ENCODE peak calls at places on chromosomes 6 and 20, in six cellular contexts. One of them, this sample, is unnamed.

GRCh38 chr6:97591955-97592354 is 308.9 kb upstream of the MMS22L start:
- DNase-seq in CD8-positive, alpha-beta T cell: no peak
- DNase-seq in epithelial cell of esophagus: no peak
- DNase-seq in WTC11: peak
- DNase-seq in heart right ventricle: no peak
- DNase-seq in GM12878: no peak
- DNase-seq in this sample: no peak

GRCh38 chr6:134482585-134483346 is 164.9 kb upstream of the SGK1 start:
- DNase-seq in CD8-positive, alpha-beta T cell: no peak
- DNase-seq in epithelial cell of esophagus: no peak
- DNase-seq in WTC11: no peak
- DNase-seq in heart right ventricle: peak
- DNase-seq in GM12878: no peak
- DNase-seq in this sample: no peak

GRCh38 chr6:169589293-169589692 is 112.5 kb downstream of the WDR27 start:
- DNase-seq in CD8-positive, alpha-beta T cell: no peak
- DNase-seq in epithelial cell of esophagus: peak
- DNase-seq in WTC11: no peak
- DNase-seq in heart right ventricle: no peak
- DNase-seq in GM12878: no peak
- DNase-seq in this sample: no peak

GRCh38 chr6:85756982-85757381 is 114.3 kb upstream of the SYNCRIP start:
- DNase-seq in CD8-positive, alpha-beta T cell: no peak
- DNase-seq in epithelial cell of esophagus: peak
- DNase-seq in WTC11: no peak
- DNase-seq in heart right ventricle: no peak
- DNase-seq in GM12878: no peak
- DNase-seq in this sample: no peak

GRCh38 chr20:56808732-56809131 is 179.6 kb downstream of the TFAP2C start:
- DNase-seq in CD8-positive, alpha-beta T cell: no peak
- DNase-seq in epithelial cell of esophagus: peak
- DNase-seq in WTC11: no peak
- DNase-seq in heart right ventricle: no peak
- DNase-seq in GM12878: no peak
- DNase-seq in this sample: no peak

GRCh38 chr20:53080969-53081871 is 109.1 kb downstream of the TSHZ2 start:
- DNase-seq in CD8-positive, alpha-beta T cell: no peak
- DNase-seq in epithelial cell of esophagus: peak
- DNase-seq in WTC11: no peak
- DNase-seq in heart right ventricle: no peak
- DNase-seq in GM12878: no peak
- DNase-seq in this sample: no peak

GRCh38 chr6:1201547-1202200 is 110.2 kb upstream of the FOXQ1 start:
- DNase-seq in CD8-positive, alpha-beta T cell: no peak
- DNase-seq in epithelial cell of esophagus: no peak
- DNase-seq in WTC11: no peak
- DNase-seq in heart right ventricle: no peak
- DNase-seq in GM12878: no peak
- DNase-seq in this sample: no peak

GRCh38 chr6:63572733-63573139 is 456 bp downstream of the LOC128125822 start:
- DNase-seq in CD8-positive, alpha-beta T cell: no peak
- DNase-seq in epithelial cell of esophagus: no peak
- DNase-seq in WTC11: no peak
- DNase-seq in heart right ventricle: no peak
- DNase-seq in GM12878: no peak
- DNase-seq in this sample: peak

GRCh38 chr6:154157082-154157481 is 118.0 kb downstream of the OPRM1 start:
- DNase-seq in CD8-positive, alpha-beta T cell: no peak
- DNase-seq in epithelial cell of esophagus: no peak
- DNase-seq in WTC11: no peak
- DNase-seq in heart right ventricle: no peak
- DNase-seq in GM12878: no peak
- DNase-seq in this sample: peak

GRCh38 chr20:49699200-49699992 is 14.3 kb downstream of the B4GALT5 start:
- DNase-seq in CD8-positive, alpha-beta T cell: no peak
- DNase-seq in epithelial cell of esophagus: peak
- DNase-seq in WTC11: no peak
- DNase-seq in heart right ventricle: no peak
- DNase-seq in GM12878: no peak
- DNase-seq in this sample: peak

GRCh38 chr6:145813285-145814034 is 1.1 kb downstream of the FBXO30 start:
- DNase-seq in CD8-positive, alpha-beta T cell: no peak
- DNase-seq in epithelial cell of esophagus: peak
- DNase-seq in WTC11: no peak
- DNase-seq in heart right ventricle: no peak
- DNase-seq in GM12878: no peak
- DNase-seq in this sample: no peak

GRCh38 chr20:20803011-20803410 is 90.6 kb upstream of the RALGAPA2 start:
- DNase-seq in CD8-positive, alpha-beta T cell: no peak
- DNase-seq in epithelial cell of esophagus: no peak
- DNase-seq in WTC11: no peak
- DNase-seq in heart right ventricle: no peak
- DNase-seq in GM12878: no peak
- DNase-seq in this sample: no peak

GRCh38 chr6:27096834-27097511 is 150.5 kb upstream of the PRSS16 start:
- DNase-seq in CD8-positive, alpha-beta T cell: no peak
- DNase-seq in epithelial cell of esophagus: peak
- DNase-seq in WTC11: peak
- DNase-seq in heart right ventricle: peak
- DNase-seq in GM12878: no peak
- DNase-seq in this sample: peak

GRCh38 chr6:8888468-8888867 is 453.1 kb upstream of the SLC35B3 start:
- DNase-seq in CD8-positive, alpha-beta T cell: no peak
- DNase-seq in epithelial cell of esophagus: peak
- DNase-seq in WTC11: no peak
- DNase-seq in heart right ventricle: no peak
- DNase-seq in GM12878: no peak
- DNase-seq in this sample: peak
- TF ChIP-seq CTCF in CD8-positive, alpha-beta T cell: no peak
- TF ChIP-seq CTCF in epithelial cell of esophagus: peak
- TF ChIP-seq CTCF in WTC11: no peak
- TF ChIP-seq CTCF in heart right ventricle: peak
- TF ChIP-seq CTCF in GM12878: peak
- TF ChIP-seq CTCF in this sample: peak

GRCh38 chr6:96394727-96395126 is 126.9 kb upstream of the UFL1 start:
- DNase-seq in CD8-positive, alpha-beta T cell: no peak
- DNase-seq in epithelial cell of esophagus: peak
- DNase-seq in WTC11: no peak
- DNase-seq in heart right ventricle: no peak
- DNase-seq in GM12878: no peak
- DNase-seq in this sample: peak
- TF ChIP-seq CTCF in CD8-positive, alpha-beta T cell: no peak
- TF ChIP-seq CTCF in epithelial cell of esophagus: peak
- TF ChIP-seq CTCF in WTC11: no peak
- TF ChIP-seq CTCF in heart right ventricle: peak
- TF ChIP-seq CTCF in GM12878: peak
- TF ChIP-seq CTCF in this sample: peak

DNA sequence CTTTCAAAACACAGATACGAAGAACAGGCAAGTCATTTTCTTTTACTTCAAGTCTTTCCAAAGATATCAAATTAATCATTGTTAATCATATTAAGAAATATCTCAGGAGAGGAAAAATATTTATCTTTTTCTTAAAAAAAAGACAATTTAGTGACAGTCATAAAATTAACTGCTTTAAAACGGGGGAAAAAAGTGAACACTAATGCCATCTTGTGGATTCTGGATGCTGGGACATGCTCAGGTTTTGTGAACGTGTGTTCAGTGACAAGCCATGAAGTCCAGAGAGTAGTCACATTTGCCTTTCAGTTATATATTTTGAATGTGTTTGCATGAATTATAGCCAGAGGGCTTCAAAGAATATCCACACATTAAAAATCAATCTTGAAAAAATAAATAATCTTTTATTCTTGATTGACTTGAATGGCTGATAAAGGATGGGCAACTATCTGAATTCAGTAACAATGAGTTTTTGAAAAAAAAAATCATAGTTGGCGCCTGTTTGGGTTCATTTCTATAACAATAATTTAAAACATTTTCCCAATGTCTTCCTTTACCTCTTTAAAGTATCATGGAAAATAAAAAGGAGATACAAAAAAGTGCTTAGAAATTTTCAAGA is 74.7 kb upstream of the NOX3 start:
- DNase-seq in CD8-positive, alpha-beta T cell: no peak
- DNase-seq in epithelial cell of esophagus: peak
- DNase-seq in WTC11: no peak
- DNase-seq in heart right ventricle: no peak
- DNase-seq in GM12878: no peak
- DNase-seq in this sample: peak
- TF ChIP-seq CTCF in CD8-positive, alpha-beta T cell: peak
- TF ChIP-seq CTCF in epithelial cell of esophagus: peak
- TF ChIP-seq CTCF in WTC11: no peak
- TF ChIP-seq CTCF in heart right ventricle: peak
- TF ChIP-seq CTCF in GM12878: peak
- TF ChIP-seq CTCF in this sample: peak

GRCh38 chr20:3670945-3671344 is 7.7 kb upstream of the GFRA4 start:
- DNase-seq in CD8-positive, alpha-beta T cell: no peak
- DNase-seq in epithelial cell of esophagus: no peak
- DNase-seq in WTC11: no peak
- DNase-seq in heart right ventricle: no peak
- DNase-seq in GM12878: no peak
- DNase-seq in this sample: no peak

GRCh38 chr20:3669710-3670367 is 6.6 kb upstream of the GFRA4 start:
- DNase-seq in CD8-positive, alpha-beta T cell: no peak
- DNase-seq in epithelial cell of esophagus: no peak
- DNase-seq in WTC11: no peak
- DNase-seq in heart right ventricle: no peak
- DNase-seq in GM12878: no peak
- DNase-seq in this sample: no peak

GRCh38 chr20:3671986-3672863 is 9.0 kb upstream of the GFRA4 start:
- DNase-seq in CD8-positive, alpha-beta T cell: no peak
- DNase-seq in epithelial cell of esophagus: no peak
- DNase-seq in WTC11: peak
- DNase-seq in heart right ventricle: no peak
- DNase-seq in GM12878: no peak
- DNase-seq in this sample: no peak

GRCh38 chr20:3672864-3673550 is 8.8 kb downstream of the ADAM33 start:
- DNase-seq in CD8-positive, alpha-beta T cell: no peak
- DNase-seq in epithelial cell of esophagus: no peak
- DNase-seq in WTC11: peak
- DNase-seq in heart right ventricle: no peak
- DNase-seq in GM12878: no peak
- DNase-seq in this sample: no peak

DNA sequence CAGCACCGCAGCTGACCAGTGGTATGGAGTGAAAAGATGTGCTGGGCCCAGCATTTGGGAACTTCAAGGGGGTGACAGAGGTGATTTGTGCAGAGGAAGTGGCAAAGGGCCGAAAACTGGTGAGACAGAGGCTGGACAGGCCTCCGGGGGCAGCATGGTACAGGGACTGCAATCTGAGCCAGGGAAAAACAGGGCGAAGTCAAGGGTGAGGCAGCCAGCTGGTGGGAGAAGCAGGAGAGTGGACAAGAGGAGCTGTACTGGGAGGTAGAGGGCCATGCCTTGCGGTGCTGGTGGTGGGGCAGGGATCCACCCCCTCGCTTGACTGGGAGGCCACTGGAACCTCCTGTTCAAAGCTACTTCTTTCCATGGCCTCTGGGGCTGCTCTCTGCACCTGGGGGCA is 7.3 kb upstream of the GFRA4 start:
- DNase-seq in CD8-positive, alpha-beta T cell: no peak
- DNase-seq in epithelial cell of esophagus: no peak
- DNase-seq in WTC11: peak
- DNase-seq in heart right ventricle: no peak
- DNase-seq in GM12878: no peak
- DNase-seq in this sample: no peak
- TF ChIP-seq CTCF in CD8-positive, alpha-beta T cell: no peak
- TF ChIP-seq CTCF in epithelial cell of esophagus: no peak
- TF ChIP-seq CTCF in WTC11: no peak
- TF ChIP-seq CTCF in heart right ventricle: no peak
- TF ChIP-seq CTCF in GM12878: no peak
- TF ChIP-seq CTCF in this sample: no peak

This sample was measured in GM20000.